ENCODE peak calls at places on chromosomes 3 and 15, in six cellular contexts. J is fibroblast of lung, Z is ascending aorta, E is astrocyte, X is right atrium auricular region, L is lower lobe of right lung. H is an unnamed sample.
A peak's percentile ranks its signal among the peaks of the same experiment; 100 is the strongest.

GRCh38 chr3:42118762-42119361 is 27.7 kb downstream of the TRAK1 start:
- DNase-seq in Z (no peak), X (no peak), E (no peak), J (peak; percentile 47), L (no peak), H (no peak)

GRCh38 chr15:41666353-41666920 is 6.2 kb downstream of the MGA start:
- DNase-seq in L (no peak), J (peak; percentile 8), X (no peak), Z (no peak), E (peak; percentile 40), H (no peak)

GRCh38 chr3:149296972-149297371 is 36.5 kb downstream of the TM4SF18 start:
- DNase-seq in E (no peak), J (no peak), L (no peak), Z (no peak), X (no peak), H (no peak)

GRCh38 chr3:104214937-104215336 is 1151.8 kb upstream of the ALCAM start:
- DNase-seq in J (no peak), L (no peak), E (no peak), Z (no peak), X (no peak), H (no peak)

GRCh38 chr3:33430571-33430970 is 9.6 kb downstream of the UBP1 start:
- DNase-seq in Z (no peak), J (no peak), X (no peak), E (no peak), L (no peak), H (no peak)

GRCh38 chr3:11159421-11159904 is 5.2 kb downstream of the HRH1 start:
- DNase-seq in X (peak; percentile 77), E (peak; percentile 75), Z (no peak), J (peak; percentile 98), L (no peak), H (peak; percentile 53)

GRCh38 chr3:109132801-109133473 is 3.6 kb upstream of the C3orf85 start:
- DNase-seq in J (peak; percentile 62), L (no peak), E (peak; percentile 93), X (no peak), Z (no peak), H (no peak)

GRCh38 chr3:72123908-72124441 is 339.0 kb upstream of the PROK2 start:
- DNase-seq in L (no peak), X (peak; percentile 86), E (peak; percentile 91), J (peak; percentile 90), Z (no peak), H (peak; percentile 46)

GRCh38 chr15:100167884-100168375 is 173.8 kb downstream of the ADAMTS17 start:
- DNase-seq in E (no peak), J (no peak), X (peak; percentile 66), Z (no peak), L (no peak), H (no peak)

GRCh38 chr3:170356596-170357175 is 829 bp upstream of the SKIL start:
- DNase-seq in E (peak; percentile 55), Z (peak; percentile 31), L (peak; percentile 89), X (peak; percentile 85), J (peak; percentile 85), H (peak; percentile 62)

GRCh38 chr15:23467110-23467600 is 20.1 kb upstream of the GOLGA6L2 start:
- DNase-seq in J (peak; percentile 34), X (no peak), L (no peak), Z (no peak), E (no peak), H (no peak)

GRCh38 chr3:69294014-69294771 is 91.7 kb downstream of the FRMD4B start:
- DNase-seq in E (peak; percentile 44), Z (no peak), J (peak; percentile 56), X (no peak), L (no peak), H (no peak)

GRCh38 chr3:182216311-182216970 is 504.7 kb downstream of the SOX2 start:
- DNase-seq in E (no peak), L (no peak), Z (no peak), X (no peak), J (no peak), H (no peak)

GRCh38 chr3:182215881-182216280 is 504.2 kb downstream of the SOX2 start:
- DNase-seq in E (no peak), J (no peak), L (no peak), X (no peak), Z (no peak), H (no peak)

GRCh38 chr3:182214406-182214805 is 502.7 kb downstream of the SOX2 start:
- DNase-seq in L (no peak), X (no peak), E (no peak), Z (no peak), J (peak; percentile 14), H (no peak)

DNA sequence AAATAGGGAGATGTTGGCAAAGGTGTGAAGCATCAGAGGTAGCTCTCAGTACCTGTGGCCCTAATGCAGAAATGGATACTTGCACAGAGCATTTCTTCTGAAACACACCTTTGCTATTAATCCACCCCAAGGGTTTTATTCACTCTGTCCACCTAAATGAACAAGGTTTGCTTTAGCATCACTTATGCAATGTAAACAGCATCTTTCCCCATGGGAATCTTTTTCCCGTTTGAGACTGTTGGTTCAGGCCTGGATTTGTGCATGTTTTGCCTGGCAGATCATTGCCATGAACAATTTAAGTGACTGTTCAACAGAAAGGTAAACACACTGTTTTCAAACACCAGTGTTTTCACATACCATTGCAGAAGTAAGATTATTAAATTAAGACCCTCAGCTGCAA is 508.3 kb downstream of the SOX2 start:
- DNase-seq in E (no peak), Z (no peak), J (no peak), L (no peak), X (no peak), H (no peak)
- H3K27me3 ChIP-seq in E (no peaks in the 10 kb centered on the region), Z (no peaks in the 10 kb centered on the region), J (no peaks in the 10 kb centered on the region), L (no peaks in the 10 kb centered on the region), X (no peaks in the 10 kb centered on the region), H (no peaks in the 10 kb centered on the region)

GRCh38 chr3:128452678-128453275 is 13.9 kb downstream of the DNAJB8 start:
- DNase-seq in L (no peak), Z (no peak), J (no peak), E (no peak), X (no peak), H (no peak)
- H3K27me3 ChIP-seq in L (peaks cover 26% of the 10 kb centered on the region), Z (no peaks in the 10 kb centered on the region), J (peaks cover 17% of the 10 kb centered on the region), E (peaks cover 29% of the 10 kb centered on the region), X (no peaks in the 10 kb centered on the region), H (peaks cover 23% of the 10 kb centered on the region)

GRCh38 chr3:142888484-142889262 is at the start of gene PCOLCE2:
- DNase-seq in Z (no peak), E (peak; percentile 25), L (peak; percentile 55), X (no peak), J (no peak), H (no peak)
- H3K27me3 ChIP-seq in Z (no peaks in the 10 kb centered on the region), E (peaks cover 3% of the 10 kb centered on the region), L (peaks cover 21% of the 10 kb centered on the region), X (no peaks in the 10 kb centered on the region), J (no peaks in the 10 kb centered on the region), H (no peaks in the 10 kb centered on the region)

GRCh38 chr15:66014639-66015182 is 145.4 kb downstream of the RAB11A start:
- DNase-seq in L (no peak), X (no peak), Z (no peak), E (no peak), J (no peak), H (no peak)

GRCh38 chr15:66014022-66014421 is 144.7 kb downstream of the RAB11A start:
- DNase-seq in Z (no peak), J (no peak), X (no peak), L (no peak), E (no peak), H (no peak)

GRCh38 chr15:66017009-66017408 is 147.7 kb downstream of the RAB11A start:
- DNase-seq in E (no peak), J (no peak), X (no peak), L (no peak), Z (no peak), H (no peak)

GRCh38 chr15:66018178-66018797 is 149.0 kb downstream of the RAB11A start:
- DNase-seq in E (no peak), J (no peak), L (no peak), Z (no peak), X (no peak), H (no peak)

GRCh38 chr15:66016199-66016598 is 146.9 kb downstream of the RAB11A start:
- DNase-seq in Z (no peak), X (no peak), J (no peak), E (no peak), L (no peak), H (no peak)
- H3K27me3 ChIP-seq in Z (no peaks in the 10 kb centered on the region), X (no peaks in the 10 kb centered on the region), J (no peaks in the 10 kb centered on the region), E (peaks cover 10% of the 10 kb centered on the region), L (no peaks in the 10 kb centered on the region), H (no peaks in the 10 kb centered on the region)

DNA sequence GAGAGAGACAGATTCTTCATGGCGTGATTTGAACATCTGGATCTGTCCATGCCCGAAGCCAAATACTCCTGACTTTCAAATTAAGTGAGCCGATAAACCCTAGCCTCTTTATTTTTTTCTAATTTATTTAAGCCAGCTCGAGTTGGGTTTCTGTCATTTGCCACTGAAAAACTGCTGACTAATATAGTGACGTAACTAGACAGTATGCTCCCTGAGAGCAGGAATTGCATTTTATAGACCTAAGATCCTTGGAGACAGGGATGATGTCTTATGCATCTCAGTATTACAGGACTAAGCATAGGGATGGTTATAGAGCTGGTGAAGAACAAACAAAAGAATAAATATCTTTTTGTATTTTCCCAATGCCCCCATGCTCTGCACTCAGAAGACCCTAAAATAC is 4.6 kb downstream of the LHFPL4 start:
- DNase-seq in E (no peak), J (no peak), Z (no peak), L (no peak), X (no peak), H (no peak)
- H3K27me3 ChIP-seq in E (peaks cover 11% of the 10 kb centered on the region), J (no peaks in the 10 kb centered on the region), Z (peaks cover 17% of the 10 kb centered on the region), L (peaks cover 29% of the 10 kb centered on the region), X (no peaks in the 10 kb centered on the region), H (no peaks in the 10 kb centered on the region)

GRCh38 chr3:30084304-30084703 is 522.1 kb upstream of the TGFBR2 start:
- DNase-seq in E (no peak), Z (no peak), X (no peak), L (no peak), J (no peak), H (no peak)
- H3K27me3 ChIP-seq in E (no peaks in the 10 kb centered on the region), Z (no peaks in the 10 kb centered on the region), X (no peaks in the 10 kb centered on the region), L (no peaks in the 10 kb centered on the region), J (no peaks in the 10 kb centered on the region), H (no peaks in the 10 kb centered on the region)

GRCh38 chr15:78339559-78339958 is 594 bp upstream of the CRABP1 start:
- DNase-seq in L (no peak), J (no peak), E (no peak), Z (no peak), X (no peak), H (no peak)
- H3K27me3 ChIP-seq in L (peaks cover 63% of the 10 kb centered on the region), J (peaks cover 47% of the 10 kb centered on the region), E (peaks cover 70% of the 10 kb centered on the region), Z (peaks cover 11% of the 10 kb centered on the region), X (peaks cover 6% of the 10 kb centered on the region), H (no peaks in the 10 kb centered on the region)